ENCODE peak calls at places on chromosomes 5 and 9, in five cellular contexts. Z is kidney epithelial cell, T is lung, Q is PC-3, H is HL-60. W is an unnamed sample.

GRCh38 chr9:4548796-4549725 is 58.8 kb downstream of the SLC1A1 start:
- DNase-seq in T (no peak), Q (peak; percentile 45), Z (no peak), H (no peak), W (no peak)

GRCh38 chr5:141003026-141003425 is 36.8 kb downstream of the PCDHAC2 start:
- DNase-seq in T (no peak), H (no peak), Q (peak; percentile 60), Z (no peak), W (no peak)

GRCh38 chr9:127927457-127928231 is 2.9 kb downstream of the PIP5KL1 start:
- DNase-seq in H (no peak), T (peak; percentile 74), Z (no peak), Q (peak; percentile 50), W (no peak)

GRCh38 chr9:77735515-77735914 is 87.4 kb upstream of the GNA14 start:
- DNase-seq in H (no peak), T (no peak), Q (no peak), Z (no peak), W (peak; percentile 39)

GRCh38 chr9:104361207-104361606 is 142.9 kb upstream of the OR13F1 start:
- DNase-seq in H (no peak), Z (no peak), T (no peak), Q (no peak), W (no peak)

GRCh38 chr5:44807269-44807668 is 1.5 kb upstream of the MRPS30 start:
- DNase-seq in T (no peak), Q (peak; percentile 63), H (no peak), Z (no peak), W (no peak)

GRCh38 chr9:132348676-132349075 is 6.1 kb downstream of the SETX start:
- DNase-seq in T (no peak), Z (peak; percentile 16), H (no peak), Q (no peak), W (no peak)

GRCh38 chr9:92385953-92386352 is 18.4 kb downstream of the OGN start:
- DNase-seq in Z (no peak), T (no peak), H (no peak), Q (peak; percentile 46), W (no peak)

GRCh38 chr5:169431386-169431785 is 130.4 kb upstream of the SLIT3 start:
- DNase-seq in H (no peak), Z (no peak), Q (no peak), T (no peak), W (no peak)

GRCh38 chr5:151703227-151703626 is 16.5 kb upstream of the SPARC start:
- DNase-seq in Z (no peak), T (no peak), H (no peak), Q (no peak), W (no peak)

GRCh38 chr5:33701251-33701650 is 190.5 kb downstream of the ADAMTS12 start:
- DNase-seq in Z (no peak), T (no peak), Q (no peak), H (no peak), W (no peak)

GRCh38 chr9:38694676-38695075 is 25.3 kb downstream of the FAM240B start:
- DNase-seq in Z (no peak), T (no peak), Q (no peak), H (no peak), W (no peak)

GRCh38 chr9:68979538-68980314 is 34.2 kb downstream of the PRKACG start:
- DNase-seq in Z (no peak), H (peak; percentile 43), T (no peak), Q (no peak), W (no peak)

GRCh38 chr5:87121315-87122170 is 146.1 kb upstream of the RASA1 start:
- DNase-seq in T (no peak), Z (peak; percentile 77), H (peak; percentile 50), Q (peak; percentile 96), W (peak; percentile 75)

GRCh38 chr5:144191998-144192397 is 21.3 kb downstream of the KCTD16 start:
- DNase-seq in H (peak; percentile 62), T (no peak), Z (peak; percentile 61), Q (peak; percentile 70), W (no peak)

GRCh38 chr9:72952914-72953313 is at the start of gene ALDH1A1:
- DNase-seq in Q (no peak), T (peak; percentile 42), Z (no peak), H (no peak), W (no peak)

GRCh38 chr5:620152-620551 is 8.0 kb downstream of the CEP72 start:
- DNase-seq in T (no peak), Q (no peak), H (no peak), Z (no peak), W (no peak)

GRCh38 chr5:1394881-1395860 is 50.1 kb downstream of the SLC6A3 start:
- DNase-seq in Z (no peak), Q (no peak), T (no peak), H (no peak), W (no peak)

GRCh38 chr5:77239126-77239741 is 28.8 kb downstream of the PDE8B start:
- DNase-seq in Q (peak; percentile 50), Z (no peak), H (peak; percentile 2), T (no peak), W (peak; percentile 1)

GRCh38 chr9:115170674-115171073 is 52.7 kb upstream of the TNC start:
- DNase-seq in H (no peak), T (no peak), Q (peak; percentile 82), Z (peak; percentile 53), W (no peak)

GRCh38 chr5:137360607-137361006 is 138.5 kb downstream of the SPOCK1 start:
- DNase-seq in Q (peak; percentile 14), T (no peak), H (no peak), Z (no peak), W (no peak)

GRCh38 chr9:74951107-74951720 is 1.5 kb downstream of the C9orf40 start:
- DNase-seq in Q (no peak), H (no peak), T (no peak), Z (no peak), W (no peak)

GRCh38 chr9:109320734-109321448 is at the start of gene EPB41L4B:
- DNase-seq in Q (peak; percentile 88), H (peak; percentile 78), T (peak; percentile 90), Z (no peak), W (peak; percentile 47)

GRCh38 chr9:109319072-109319630 is 1.7 kb downstream of the EPB41L4B start:
- DNase-seq in H (no peak), Z (no peak), Q (peak; percentile 49), T (no peak), W (no peak)

GRCh38 chr9:109321727-109322126 is 868 bp upstream of the EPB41L4B start:
- DNase-seq in Q (no peak), Z (no peak), T (no peak), H (no peak), W (no peak)

GRCh38 chr9:109319631-109320233 is 1.1 kb downstream of the EPB41L4B start:
- DNase-seq in T (no peak), Z (no peak), Q (no peak), H (no peak), W (no peak)

DNA sequence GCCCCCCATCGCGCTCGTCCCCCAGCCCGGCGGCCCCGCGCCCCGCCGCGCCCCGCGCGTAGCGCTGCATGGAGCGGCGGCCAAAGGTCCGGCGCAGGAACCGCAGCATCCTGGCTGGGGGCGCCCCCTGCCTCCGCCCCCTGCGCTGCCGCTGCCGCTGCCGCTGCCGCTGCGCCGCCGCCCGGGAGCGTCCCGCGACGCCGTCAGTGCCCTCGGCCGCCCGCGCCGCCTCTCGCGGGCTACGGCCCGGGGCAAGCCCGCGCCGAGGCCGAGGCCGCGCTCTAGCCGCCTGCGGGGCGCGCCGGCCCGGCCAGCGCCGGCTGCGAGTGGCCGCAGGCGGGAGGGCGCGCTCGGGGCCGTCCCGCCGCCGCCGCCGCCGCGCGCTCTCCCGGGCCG is 523 bp downstream of the EPB41L4B start:
- DNase-seq in H (no peak), T (no peak), Z (no peak), Q (peak; percentile 32), W (no peak)
- TF ChIP-seq CTCF in H (no peak), T (no peak), Z (no peak), Q (no peak), W (no peak)

DNA sequence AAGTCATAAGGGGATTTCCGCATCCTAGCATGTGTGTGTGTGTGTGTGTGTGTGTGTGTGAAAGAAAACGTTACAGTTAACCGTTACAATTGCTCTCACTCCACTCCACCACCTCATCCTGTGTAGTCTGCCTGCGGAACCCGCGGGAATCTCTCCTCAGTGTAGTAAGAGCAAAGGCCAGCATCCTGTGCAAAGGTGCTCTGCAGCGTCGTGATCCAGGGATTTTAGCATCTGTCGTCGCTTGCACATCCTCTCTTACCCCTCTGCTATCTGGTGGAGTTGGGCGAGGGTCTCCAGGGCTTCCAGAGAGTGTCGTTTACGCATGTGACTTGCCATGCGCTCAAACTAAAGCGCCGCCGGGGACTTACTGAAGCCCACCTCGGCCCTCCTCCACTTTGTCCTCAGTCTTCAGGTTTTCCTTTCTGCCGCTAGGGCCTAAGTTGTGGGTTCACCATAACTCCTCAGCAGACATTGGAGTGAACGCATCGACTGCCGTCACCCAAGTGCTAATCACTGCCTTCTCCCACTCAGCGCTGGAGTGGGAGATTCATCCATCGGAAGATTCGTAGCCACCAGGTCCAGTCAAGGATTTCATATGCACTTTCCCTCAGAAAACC is 3.9 kb downstream of the CDKN2B start:
- DNase-seq in T (no peak), H (peak; percentile 40), Z (no peak), Q (no peak), W (no peak)
- H3K4me3 ChIP-seq in T (no peak overlapping the region), H (no peak overlapping the region), Z (peak overlapping the region; percentile 36), Q (no peak overlapping the region), W (peak overlapping the region; percentile 39)

GRCh38 chr5:165602529-165602928 is 2097.1 kb downstream of the MAT2B start:
- DNase-seq in H (no peak), T (no peak), Z (no peak), Q (no peak), W (no peak)
- TF ChIP-seq CTCF in H (no peak), T (no peak), Z (no peak), Q (no peak), W (no peak)

DNA sequence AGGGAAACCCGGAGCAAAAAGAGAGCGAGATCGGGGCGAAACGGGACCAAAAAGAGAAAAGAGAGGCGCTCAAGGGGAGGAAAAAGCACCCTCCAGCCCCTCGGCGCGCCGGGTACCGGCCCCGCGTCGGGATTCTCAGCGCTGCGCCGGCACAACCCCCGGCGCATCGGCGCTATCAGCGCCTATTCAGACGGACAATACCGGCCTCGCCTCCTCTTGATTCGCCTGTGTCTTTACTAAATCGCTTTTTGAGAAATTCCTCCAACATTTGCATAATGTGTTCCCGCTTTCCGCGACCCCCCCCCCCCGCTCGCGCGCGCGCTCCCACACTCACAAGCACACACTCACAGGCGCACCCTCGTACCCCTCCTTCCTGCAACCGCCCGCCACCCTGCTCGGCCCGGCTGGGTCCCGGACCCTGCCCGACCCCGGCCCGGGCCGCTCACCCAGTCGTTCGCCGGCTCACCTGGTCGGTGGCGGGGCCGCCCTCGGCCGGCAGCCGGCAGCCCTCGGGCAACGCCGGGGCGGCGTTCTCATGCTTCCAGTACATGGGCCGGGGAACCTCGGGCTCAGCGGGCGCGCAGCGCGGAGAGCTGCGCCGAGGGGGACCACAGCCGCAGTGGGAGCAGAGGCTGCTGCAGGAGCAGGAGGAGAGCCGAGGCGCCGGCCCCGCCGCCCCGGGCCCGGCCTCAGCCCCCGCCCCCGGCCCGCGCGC is 409 bp downstream of the LHX6 start:
- DNase-seq in T (no peak), Q (no peak), Z (no peak), H (no peak), W (no peak)
- H3K4me3 ChIP-seq in T (peak overlapping the region; percentile 52), Q (peak overlapping the region; percentile 73), Z (no peak overlapping the region), H (peak overlapping the region; percentile 23), W (peak overlapping the region; percentile 15)

DNA sequence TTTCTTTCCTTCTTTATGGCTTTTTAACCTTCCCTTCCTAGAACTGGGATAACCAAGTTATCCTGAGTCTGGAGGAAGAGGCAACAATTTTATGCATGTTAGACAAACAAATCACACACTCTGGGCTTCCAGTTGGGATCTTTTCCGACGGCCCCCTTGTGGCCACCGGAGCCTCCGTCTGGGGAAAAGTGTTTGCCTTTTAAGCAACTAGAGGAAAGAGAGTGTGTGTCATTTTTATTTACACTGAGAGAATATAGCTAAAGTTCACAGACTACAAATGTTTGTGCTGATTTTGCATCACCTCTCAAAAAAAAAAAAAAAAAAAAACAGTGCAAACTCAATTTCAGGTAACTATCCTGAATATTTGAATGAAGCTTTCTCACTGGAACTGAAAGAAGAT is 126.2 kb downstream of the SEMA6A start:
- DNase-seq in Q (no peak), T (no peak), H (no peak), Z (no peak), W (no peak)
- TF ChIP-seq CTCF in Q (no peak), T (no peak), H (no peak), Z (no peak), W (no peak)

W was measured in astrocyte of the cerebellum.